ENCODE peak calls at places on chromosomes 3 and 15, in ten cellular contexts. One of them, this sample, is unnamed.

GRCh38 chr3:137468446-137468845 is 295.7 kb upstream of the SOX14 start:
- DNase-seq in spleen: no peak
- DNase-seq in lung: no peak
- DNase-seq in heart left ventricle: no peak
- DNase-seq in K562: no peak
- DNase-seq in fibroblast of lung: no peak
- DNase-seq in left ventricle myocardium inferior: no peak
- DNase-seq in RWPE2: no peak
- DNase-seq in colonic mucosa: no peak
- DNase-seq in IMR-90: no peak
- DNase-seq in this sample: no peak

GRCh38 chr15:99440551-99441426 is 125.0 kb upstream of the MEF2A start:
- DNase-seq in fibroblast of lung: no peak
- DNase-seq in K562: no peak
- DNase-seq in colonic mucosa: no peak
- DNase-seq in left ventricle myocardium inferior: no peak
- DNase-seq in heart left ventricle: no peak
- DNase-seq in RWPE2: peak; percentile 67
- DNase-seq in lung: peak; percentile 27
- DNase-seq in spleen: no peak
- DNase-seq in IMR-90: no peak
- DNase-seq in this sample: no peak

GRCh38 chr3:128076465-128076782 is 24.2 kb downstream of the SEC61A1 start:
- DNase-seq in IMR-90: no peak
- DNase-seq in RWPE2: no peak
- DNase-seq in K562: peak; percentile 48
- DNase-seq in heart left ventricle: no peak
- DNase-seq in colonic mucosa: no peak
- DNase-seq in spleen: no peak
- DNase-seq in left ventricle myocardium inferior: no peak
- DNase-seq in lung: no peak
- DNase-seq in fibroblast of lung: no peak
- DNase-seq in this sample: no peak

GRCh38 chr3:197801801-197802504 is 10.9 kb downstream of the LRCH3 start:
- DNase-seq in fibroblast of lung: peak; percentile 48
- DNase-seq in colonic mucosa: no peak
- DNase-seq in heart left ventricle: no peak
- DNase-seq in spleen: no peak
- DNase-seq in RWPE2: no peak
- DNase-seq in left ventricle myocardium inferior: no peak
- DNase-seq in K562: no peak
- DNase-seq in lung: no peak
- DNase-seq in IMR-90: peak; percentile 51
- DNase-seq in this sample: no peak

GRCh38 chr3:64291956-64292355 is 66.7 kb upstream of the PRICKLE2 start:
- DNase-seq in left ventricle myocardium inferior: no peak
- DNase-seq in fibroblast of lung: peak; percentile 88
- DNase-seq in IMR-90: peak; percentile 55
- DNase-seq in spleen: no peak
- DNase-seq in colonic mucosa: no peak
- DNase-seq in RWPE2: no peak
- DNase-seq in K562: no peak
- DNase-seq in heart left ventricle: no peak
- DNase-seq in lung: no peak
- DNase-seq in this sample: no peak

GRCh38 chr3:139916271-139916670 is 18.7 kb upstream of the CLSTN2 start:
- DNase-seq in IMR-90: no peak
- DNase-seq in lung: no peak
- DNase-seq in K562: no peak
- DNase-seq in heart left ventricle: no peak
- DNase-seq in fibroblast of lung: no peak
- DNase-seq in RWPE2: no peak
- DNase-seq in spleen: no peak
- DNase-seq in colonic mucosa: no peak
- DNase-seq in left ventricle myocardium inferior: no peak
- DNase-seq in this sample: no peak

GRCh38 chr3:176296066-176296597 is 901.1 kb downstream of the TBL1XR1 start:
- DNase-seq in RWPE2: no peak
- DNase-seq in K562: no peak
- DNase-seq in heart left ventricle: no peak
- DNase-seq in colonic mucosa: no peak
- DNase-seq in lung: no peak
- DNase-seq in left ventricle myocardium inferior: no peak
- DNase-seq in fibroblast of lung: no peak
- DNase-seq in spleen: no peak
- DNase-seq in IMR-90: peak; percentile 2
- DNase-seq in this sample: no peak

GRCh38 chr3:13709706-13710105 is 160.8 kb downstream of the FBLN2 start:
- DNase-seq in K562: no peak
- DNase-seq in IMR-90: no peak
- DNase-seq in RWPE2: peak; percentile 9
- DNase-seq in spleen: peak; percentile 17
- DNase-seq in fibroblast of lung: no peak
- DNase-seq in heart left ventricle: no peak
- DNase-seq in colonic mucosa: peak; percentile 2
- DNase-seq in left ventricle myocardium inferior: no peak
- DNase-seq in lung: peak; percentile 19
- DNase-seq in this sample: no peak

GRCh38 chr15:75661041-75661778 is 13.5 kb downstream of the SNX33 start:
- DNase-seq in spleen: peak; percentile 85
- DNase-seq in IMR-90: peak; percentile 91
- DNase-seq in fibroblast of lung: peak; percentile 91
- DNase-seq in RWPE2: peak; percentile 100
- DNase-seq in left ventricle myocardium inferior: peak; percentile 86
- DNase-seq in colonic mucosa: peak; percentile 78
- DNase-seq in K562: no peak
- DNase-seq in heart left ventricle: peak; percentile 90
- DNase-seq in lung: peak; percentile 90
- DNase-seq in this sample: peak; percentile 94

GRCh38 chr15:99486371-99487336 is 79.1 kb upstream of the MEF2A start:
- DNase-seq in colonic mucosa: peak; percentile 61
- DNase-seq in spleen: peak; percentile 89
- DNase-seq in heart left ventricle: peak; percentile 94
- DNase-seq in RWPE2: no peak
- DNase-seq in fibroblast of lung: peak; percentile 86
- DNase-seq in IMR-90: peak; percentile 60
- DNase-seq in left ventricle myocardium inferior: peak; percentile 89
- DNase-seq in K562: no peak
- DNase-seq in lung: peak; percentile 65
- DNase-seq in this sample: peak; percentile 85

GRCh38 chr15:51076142-51076897 is 18.4 kb downstream of the TNFAIP8L3 start:
- DNase-seq in K562: peak; percentile 37
- DNase-seq in IMR-90: no peak
- DNase-seq in left ventricle myocardium inferior: no peak
- DNase-seq in heart left ventricle: no peak
- DNase-seq in colonic mucosa: no peak
- DNase-seq in RWPE2: no peak
- DNase-seq in spleen: no peak
- DNase-seq in lung: no peak
- DNase-seq in fibroblast of lung: no peak
- DNase-seq in this sample: no peak

GRCh38 chr3:72678892-72679291 is 169.4 kb downstream of the SHQ1 start:
- DNase-seq in heart left ventricle: no peak
- DNase-seq in left ventricle myocardium inferior: no peak
- DNase-seq in RWPE2: no peak
- DNase-seq in lung: no peak
- DNase-seq in K562: no peak
- DNase-seq in IMR-90: no peak
- DNase-seq in colonic mucosa: no peak
- DNase-seq in fibroblast of lung: no peak
- DNase-seq in spleen: peak; percentile 7
- DNase-seq in this sample: no peak

GRCh38 chr15:37093480-37094410 is 6.6 kb downstream of the MEIS2 start:
- DNase-seq in fibroblast of lung: peak; percentile 46
- DNase-seq in colonic mucosa: no peak
- DNase-seq in spleen: no peak
- DNase-seq in heart left ventricle: no peak
- DNase-seq in RWPE2: no peak
- DNase-seq in lung: no peak
- DNase-seq in left ventricle myocardium inferior: no peak
- DNase-seq in K562: no peak
- DNase-seq in IMR-90: peak; percentile 69
- DNase-seq in this sample: no peak

GRCh38 chr15:37096878-37097568 is 3.3 kb downstream of the MEIS2 start:
- DNase-seq in heart left ventricle: no peak
- DNase-seq in spleen: peak; percentile 51
- DNase-seq in colonic mucosa: no peak
- DNase-seq in K562: no peak
- DNase-seq in IMR-90: peak; percentile 26
- DNase-seq in RWPE2: no peak
- DNase-seq in left ventricle myocardium inferior: no peak
- DNase-seq in fibroblast of lung: peak; percentile 32
- DNase-seq in lung: no peak
- DNase-seq in this sample: no peak

GRCh38 chr15:37095197-37095992 is 5.0 kb downstream of the MEIS2 start:
- DNase-seq in spleen: peak; percentile 73
- DNase-seq in RWPE2: no peak
- DNase-seq in heart left ventricle: no peak
- DNase-seq in colonic mucosa: no peak
- DNase-seq in fibroblast of lung: no peak
- DNase-seq in left ventricle myocardium inferior: peak; percentile 38
- DNase-seq in IMR-90: no peak
- DNase-seq in K562: no peak
- DNase-seq in lung: no peak
- DNase-seq in this sample: no peak

GRCh38 chr15:37095993-37096877 is 4.1 kb downstream of the MEIS2 start:
- DNase-seq in fibroblast of lung: no peak
- DNase-seq in IMR-90: no peak
- DNase-seq in lung: no peak
- DNase-seq in heart left ventricle: peak; percentile 41
- DNase-seq in spleen: peak; percentile 69
- DNase-seq in colonic mucosa: no peak
- DNase-seq in K562: no peak
- DNase-seq in left ventricle myocardium inferior: peak; percentile 29
- DNase-seq in RWPE2: no peak
- DNase-seq in this sample: no peak

GRCh38 chr15:37094542-37095196 is 5.7 kb downstream of the MEIS2 start:
- DNase-seq in colonic mucosa: no peak
- DNase-seq in heart left ventricle: no peak
- DNase-seq in spleen: no peak
- DNase-seq in lung: no peak
- DNase-seq in left ventricle myocardium inferior: no peak
- DNase-seq in IMR-90: peak; percentile 31
- DNase-seq in RWPE2: no peak
- DNase-seq in fibroblast of lung: no peak
- DNase-seq in K562: no peak
- DNase-seq in this sample: no peak
- H3K27me3 ChIP-seq in colonic mucosa: peaks cover 34% of the 10 kb centered on the region
- H3K27me3 ChIP-seq in heart left ventricle: no peaks in the 10 kb centered on the region
- H3K27me3 ChIP-seq in spleen: peaks cover 70% of the 10 kb centered on the region
- H3K27me3 ChIP-seq in lung: no peaks in the 10 kb centered on the region
- H3K27me3 ChIP-seq in left ventricle myocardium inferior: peaks cover 19% of the 10 kb centered on the region
- H3K27me3 ChIP-seq in IMR-90: no peaks in the 10 kb centered on the region
- H3K27me3 ChIP-seq in RWPE2: peaks cover 87% of the 10 kb centered on the region
- H3K27me3 ChIP-seq in fibroblast of lung: no peaks in the 10 kb centered on the region
- H3K27me3 ChIP-seq in K562: no peaks in the 10 kb centered on the region
- H3K27me3 ChIP-seq in this sample: peaks cover 6% of the 10 kb centered on the region

GRCh38 chr3:103947062-103947461 is 1419.6 kb upstream of the ALCAM start:
- DNase-seq in lung: no peak
- DNase-seq in spleen: no peak
- DNase-seq in K562: no peak
- DNase-seq in heart left ventricle: no peak
- DNase-seq in colonic mucosa: no peak
- DNase-seq in fibroblast of lung: no peak
- DNase-seq in IMR-90: no peak
- DNase-seq in left ventricle myocardium inferior: no peak
- DNase-seq in RWPE2: no peak
- DNase-seq in this sample: no peak
- H3K4me3 ChIP-seq in lung: no peak overlapping the region
- H3K4me3 ChIP-seq in spleen: no peak overlapping the region
- H3K4me3 ChIP-seq in K562: no peak overlapping the region
- H3K4me3 ChIP-seq in heart left ventricle: no peak overlapping the region
- H3K4me3 ChIP-seq in colonic mucosa: no peak overlapping the region
- H3K4me3 ChIP-seq in fibroblast of lung: no peak overlapping the region
- H3K4me3 ChIP-seq in IMR-90: no peak overlapping the region
- H3K4me3 ChIP-seq in left ventricle myocardium inferior: no peak overlapping the region
- H3K4me3 ChIP-seq in RWPE2: no peak overlapping the region
- H3K4me3 ChIP-seq in this sample: no peak overlapping the region

GRCh38 chr3:182879031-182879611 is 85.8 kb downstream of the ATP11B start:
- DNase-seq in heart left ventricle: no peak
- DNase-seq in IMR-90: no peak
- DNase-seq in colonic mucosa: no peak
- DNase-seq in RWPE2: no peak
- DNase-seq in K562: no peak
- DNase-seq in spleen: no peak
- DNase-seq in left ventricle myocardium inferior: no peak
- DNase-seq in fibroblast of lung: no peak
- DNase-seq in lung: no peak
- DNase-seq in this sample: no peak
- TF ChIP-seq CTCF in heart left ventricle: no peak
- TF ChIP-seq CTCF in IMR-90: no peak
- TF ChIP-seq CTCF in colonic mucosa: no peak
- TF ChIP-seq CTCF in RWPE2: no peak
- TF ChIP-seq CTCF in K562: no peak
- TF ChIP-seq CTCF in spleen: no peak
- TF ChIP-seq CTCF in left ventricle myocardium inferior: no peak
- TF ChIP-seq CTCF in fibroblast of lung: no peak
- TF ChIP-seq CTCF in lung: no peak
- TF ChIP-seq CTCF in this sample: no peak

GRCh38 chr15:32722126-32722525 is 4.3 kb downstream of the GREM1 start:
- DNase-seq in spleen: no peak
- DNase-seq in left ventricle myocardium inferior: no peak
- DNase-seq in lung: no peak
- DNase-seq in K562: no peak
- DNase-seq in fibroblast of lung: no peak
- DNase-seq in RWPE2: no peak
- DNase-seq in IMR-90: peak; percentile 55
- DNase-seq in heart left ventricle: no peak
- DNase-seq in colonic mucosa: no peak
- DNase-seq in this sample: no peak

GRCh38 chr15:32721594-32721993 is 3.8 kb downstream of the GREM1 start:
- DNase-seq in colonic mucosa: no peak
- DNase-seq in spleen: no peak
- DNase-seq in fibroblast of lung: no peak
- DNase-seq in heart left ventricle: no peak
- DNase-seq in lung: no peak
- DNase-seq in IMR-90: peak; percentile 56
- DNase-seq in RWPE2: no peak
- DNase-seq in left ventricle myocardium inferior: no peak
- DNase-seq in K562: no peak
- DNase-seq in this sample: no peak

GRCh38 chr15:32718822-32719716 is 1.3 kb downstream of the GREM1 start:
- DNase-seq in K562: no peak
- DNase-seq in left ventricle myocardium inferior: no peak
- DNase-seq in heart left ventricle: no peak
- DNase-seq in IMR-90: no peak
- DNase-seq in RWPE2: peak; percentile 68
- DNase-seq in fibroblast of lung: peak; percentile 26
- DNase-seq in spleen: no peak
- DNase-seq in lung: no peak
- DNase-seq in colonic mucosa: peak; percentile 26
- DNase-seq in this sample: peak; percentile 32

GRCh38 chr15:32718082-32718821 is 448 bp downstream of the GREM1 start:
- DNase-seq in fibroblast of lung: peak; percentile 42
- DNase-seq in lung: no peak
- DNase-seq in RWPE2: peak; percentile 69
- DNase-seq in spleen: no peak
- DNase-seq in K562: no peak
- DNase-seq in colonic mucosa: peak; percentile 25
- DNase-seq in left ventricle myocardium inferior: no peak
- DNase-seq in IMR-90: no peak
- DNase-seq in heart left ventricle: no peak
- DNase-seq in this sample: peak; percentile 4

GRCh38 chr15:32723171-32723948 is 5.6 kb downstream of the GREM1 start:
- DNase-seq in spleen: no peak
- DNase-seq in heart left ventricle: no peak
- DNase-seq in K562: no peak
- DNase-seq in colonic mucosa: no peak
- DNase-seq in lung: no peak
- DNase-seq in left ventricle myocardium inferior: no peak
- DNase-seq in IMR-90: no peak
- DNase-seq in RWPE2: no peak
- DNase-seq in fibroblast of lung: no peak
- DNase-seq in this sample: no peak
- H3K27me3 ChIP-seq in spleen: peaks cover 32% of the 10 kb centered on the region
- H3K27me3 ChIP-seq in heart left ventricle: peaks cover 17% of the 10 kb centered on the region
- H3K27me3 ChIP-seq in K562: peaks cover 13% of the 10 kb centered on the region
- H3K27me3 ChIP-seq in colonic mucosa: peaks cover 14% of the 10 kb centered on the region
- H3K27me3 ChIP-seq in lung: peaks cover 10% of the 10 kb centered on the region
- H3K27me3 ChIP-seq in left ventricle myocardium inferior: peaks cover 55% of the 10 kb centered on the region
- H3K27me3 ChIP-seq in IMR-90: no peaks in the 10 kb centered on the region
- H3K27me3 ChIP-seq in RWPE2: peaks cover 23% of the 10 kb centered on the region
- H3K27me3 ChIP-seq in fibroblast of lung: peaks cover 16% of the 10 kb centered on the region
- H3K27me3 ChIP-seq in this sample: no peaks in the 10 kb centered on the region